ENCODE peak calls at places on chromosomes 1 and 21, in eight cellular contexts. F is amygdala; D is activated CD4-positive, alpha-beta T cell treated with anti-CD3 and anti-CD28 coated beads for 48 hours; R is activated T-helper 1 cell treated with Interleukin-2 at 50 U/mL for 16 hours; K is COR-L47; Z is mammary epithelial cell; S is heart left ventricle; E is activated T-cell treated with anti-CD3 and anti-CD28 coated beads for 1 hour. W is an unnamed sample.
A peak's percentile ranks its signal among the peaks of the same experiment; 100 is the strongest.

GRCh38 chr1:20551945-20552727 is at the start of gene FAM43B:
- DNase-seq in F (peak; percentile 60), D (peak; percentile 38), R (no peak), K (peak; percentile 15), Z (no peak), S (peak; percentile 88), E (no peak), W (peak; percentile 95)

GRCh38 chr1:10537082-10537766 is 62.5 kb downstream of the PEX14 start:
- DNase-seq in F (no peak), D (no peak), R (no peak), K (peak; percentile 14), Z (no peak), S (no peak), E (no peak), W (peak; percentile 74)

GRCh38 chr1:37989381-37989930 is 366 bp downstream of the SF3A3 start:
- DNase-seq in F (peak; percentile 46), D (peak; percentile 56), R (no peak), K (peak; percentile 35), Z (peak; percentile 51), S (no peak), E (peak; percentile 22), W (peak; percentile 34)

GRCh38 chr1:33338495-33339211 is 17.8 kb upstream of the A3GALT2 start:
- DNase-seq in F (no peak), D (no peak), R (no peak), K (no peak), Z (peak; percentile 75), S (peak; percentile 69), E (no peak), W (no peak)

GRCh38 chr1:17472814-17473213 is 33.3 kb upstream of the RCC2 start:
- DNase-seq in F (no peak), D (no peak), R (no peak), K (no peak), Z (no peak), S (no peak), E (no peak), W (no peak)

GRCh38 chr1:77371396-77371795 is 89.6 kb downstream of the AK5 start:
- DNase-seq in F (no peak), D (no peak), R (no peak), K (no peak), Z (no peak), S (no peak), E (no peak), W (no peak)

GRCh38 chr21:36917487-36918158 is 48.8 kb downstream of the HLCS start:
- DNase-seq in F (peak; percentile 22), D (no peak), R (no peak), K (no peak), Z (no peak), S (peak; percentile 30), E (no peak), W (peak; percentile 41)

GRCh38 chr1:208243851-208244583 is at the start of gene PLXNA2:
- DNase-seq in F (peak; percentile 69), D (peak; percentile 46), R (peak; percentile 58), K (peak; percentile 73), Z (peak; percentile 79), S (peak; percentile 89), E (peak; percentile 42), W (peak; percentile 45)

GRCh38 chr1:168518201-168518689 is 25.6 kb downstream of the XCL2 start:
- DNase-seq in F (no peak), D (no peak), R (no peak), K (no peak), Z (no peak), S (no peak), E (no peak), W (no peak)

GRCh38 chr1:57850572-57850971 is 426.7 kb upstream of the DAB1 start:
- DNase-seq in F (no peak), D (no peak), R (no peak), K (no peak), Z (no peak), S (no peak), E (no peak), W (no peak)

GRCh38 chr1:241857131-241857530 is 9.1 kb downstream of the EXO1 start:
- DNase-seq in F (no peak), D (no peak), R (no peak), K (no peak), Z (no peak), S (no peak), E (no peak), W (no peak)

GRCh38 chr1:230122361-230123279 is 55.6 kb downstream of the GALNT2 start:
- DNase-seq in F (no peak), D (no peak), R (no peak), K (no peak), Z (peak; percentile 89), S (no peak), E (no peak), W (no peak)

GRCh38 chr1:28123461-28123961 is 35.1 kb upstream of the EYA3 start:
- DNase-seq in F (no peak), D (no peak), R (no peak), K (no peak), Z (peak; percentile 86), S (no peak), E (no peak), W (no peak)

GRCh38 chr1:37946703-37947360 is at the start of gene INPP5B:
- DNase-seq in F (peak; percentile 87), D (peak; percentile 86), R (peak; percentile 25), K (no peak), Z (no peak), S (peak; percentile 94), E (peak; percentile 52), W (peak; percentile 96)

GRCh38 chr1:93317943-93318342 is 27.8 kb upstream of the DR1 start:
- DNase-seq in F (no peak), D (no peak), R (no peak), K (no peak), Z (no peak), S (no peak), E (no peak), W (no peak)

GRCh38 chr1:152109998-152110294 is 5.3 kb downstream of the TCHH start:
- DNase-seq in F (no peak), D (no peak), R (no peak), K (no peak), Z (no peak), S (no peak), E (no peak), W (no peak)

GRCh38 chr21:43359081-43359822 is 67.7 kb downstream of the SIK1 start:
- DNase-seq in F (peak; percentile 25), D (no peak), R (no peak), K (no peak), Z (no peak), S (no peak), E (no peak), W (no peak)

GRCh38 chr1:212482006-212482351 is 49.3 kb downstream of the NENF start:
- DNase-seq in F (no peak), D (no peak), R (no peak), K (no peak), Z (no peak), S (no peak), E (no peak), W (no peak)

GRCh38 chr1:69777933-69778332 is 210.2 kb downstream of the LRRC7 start:
- DNase-seq in F (no peak), D (no peak), R (no peak), K (no peak), Z (no peak), S (no peak), E (no peak), W (no peak)

GRCh38 chr1:182331412-182331811 is 60.2 kb downstream of the GLUL start:
- DNase-seq in F (no peak), D (no peak), R (no peak), K (no peak), Z (no peak), S (no peak), E (no peak), W (no peak)

GRCh38 chr21:29938968-29939858 is 583 bp downstream of the GRIK1 start:
- DNase-seq in F (peak; percentile 31), D (no peak), R (no peak), K (peak; percentile 27), Z (no peak), S (no peak), E (no peak), W (no peak)

GRCh38 chr1:206911064-206911663 is 10.6 kb downstream of the FCMR start:
- DNase-seq in F (no peak), D (peak; percentile 51), R (no peak), K (peak; percentile 39), Z (peak; percentile 60), S (no peak), E (no peak), W (peak; percentile 65)

GRCh38 chr1:111417755-111418154 is 9.8 kb downstream of the OVGP1 start:
- DNase-seq in F (no peak), D (no peak), R (no peak), K (no peak), Z (no peak), S (no peak), E (no peak), W (peak; percentile 60)

GRCh38 chr1:68029444-68029843 is 21.0 kb downstream of the DIRAS3 start:
- DNase-seq in F (no peak), D (no peak), R (no peak), K (no peak), Z (no peak), S (no peak), E (no peak), W (no peak)

GRCh38 chr1:15168479-15168878 is 14.9 kb downstream of the TMEM51 start:
- DNase-seq in F (no peak), D (no peak), R (no peak), K (no peak), Z (peak; percentile 99), S (no peak), E (no peak), W (no peak)

GRCh38 chr1:197954718-197955418 is 37.7 kb downstream of the LHX9 start:
- DNase-seq in F (no peak), D (no peak), R (no peak), K (no peak), Z (no peak), S (no peak), E (no peak), W (no peak)

GRCh38 chr1:207034998-207035397 is 2.4 kb upstream of the C1orf116 start:
- DNase-seq in F (no peak), D (no peak), R (no peak), K (no peak), Z (peak; percentile 96), S (no peak), E (no peak), W (no peak)

GRCh38 chr1:103160281-103160680 is 52.0 kb upstream of the COL11A1 start:
- DNase-seq in F (no peak), D (no peak), R (no peak), K (no peak), Z (no peak), S (no peak), E (no peak), W (no peak)

GRCh38 chr1:44798481-44799365 is 1.5 kb upstream of the PLK3 start:
- DNase-seq in F (no peak), D (no peak), R (no peak), K (peak; percentile 13), Z (no peak), S (peak; percentile 21), E (no peak), W (no peak)

GRCh38 chr1:209109001-209109785 is 474.3 kb upstream of the CAMK1G start:
- DNase-seq in F (no peak), D (no peak), R (no peak), K (no peak), Z (no peak), S (no peak), E (no peak), W (no peak)